ENCODE peak calls at places on chromosomes 6 and 20, in nine cellular contexts. One of them, this sample, is unnamed.

GRCh38 chr6:11044712-11045167 is 635 bp upstream of the ELOVL2 start:
- DNase-seq in nephron progenitor cell: no peak
- DNase-seq in caudate nucleus: no peak
- DNase-seq in AG09319: no peak
- DNase-seq in NCI-H1417: no peak
- DNase-seq in M059J: no peak
- DNase-seq in NCI-H2081: no peak
- DNase-seq in coronary artery: no peak
- DNase-seq in NCI-H1105 treated with DMSO at 0.1 percent for 48 hours: no peak
- DNase-seq in this sample: no peak

GRCh38 chr20:59515013-59515905 is 89.1 kb upstream of the PHACTR3 start:
- DNase-seq in nephron progenitor cell: peak; percentile 89
- DNase-seq in caudate nucleus: peak; percentile 92
- DNase-seq in AG09319: no peak
- DNase-seq in NCI-H1417: peak; percentile 60
- DNase-seq in M059J: peak; percentile 71
- DNase-seq in NCI-H2081: peak; percentile 16
- DNase-seq in coronary artery: no peak
- DNase-seq in NCI-H1105 treated with DMSO at 0.1 percent for 48 hours: peak; percentile 80
- DNase-seq in this sample: no peak

GRCh38 chr6:85124472-85125428 is 325.1 kb upstream of the NT5E start:
- DNase-seq in nephron progenitor cell: no peak
- DNase-seq in caudate nucleus: no peak
- DNase-seq in AG09319: no peak
- DNase-seq in NCI-H1417: no peak
- DNase-seq in M059J: no peak
- DNase-seq in NCI-H2081: no peak
- DNase-seq in coronary artery: no peak
- DNase-seq in NCI-H1105 treated with DMSO at 0.1 percent for 48 hours: no peak
- DNase-seq in this sample: no peak

GRCh38 chr6:108408453-108408852 is 113.6 kb downstream of the AFG1L start:
- DNase-seq in nephron progenitor cell: no peak
- DNase-seq in caudate nucleus: no peak
- DNase-seq in AG09319: peak; percentile 19
- DNase-seq in NCI-H1417: no peak
- DNase-seq in M059J: no peak
- DNase-seq in NCI-H2081: no peak
- DNase-seq in coronary artery: no peak
- DNase-seq in NCI-H1105 treated with DMSO at 0.1 percent for 48 hours: no peak
- DNase-seq in this sample: no peak

GRCh38 chr6:11710968-11711643 is 67.5 kb downstream of the ADTRP start:
- DNase-seq in nephron progenitor cell: no peak
- DNase-seq in caudate nucleus: no peak
- DNase-seq in AG09319: no peak
- DNase-seq in NCI-H1417: peak; percentile 57
- DNase-seq in M059J: no peak
- DNase-seq in NCI-H2081: peak; percentile 43
- DNase-seq in coronary artery: no peak
- DNase-seq in NCI-H1105 treated with DMSO at 0.1 percent for 48 hours: no peak
- DNase-seq in this sample: peak; percentile 10

GRCh38 chr6:13292774-13293173 is 35.6 kb downstream of the TBC1D7 start:
- DNase-seq in nephron progenitor cell: no peak
- DNase-seq in caudate nucleus: no peak
- DNase-seq in AG09319: no peak
- DNase-seq in NCI-H1417: no peak
- DNase-seq in M059J: no peak
- DNase-seq in NCI-H2081: no peak
- DNase-seq in coronary artery: no peak
- DNase-seq in NCI-H1105 treated with DMSO at 0.1 percent for 48 hours: no peak
- DNase-seq in this sample: no peak

GRCh38 chr6:125742433-125743120 is 6.9 kb upstream of the HEY2 start:
- DNase-seq in nephron progenitor cell: no peak
- DNase-seq in caudate nucleus: no peak
- DNase-seq in AG09319: no peak
- DNase-seq in NCI-H1417: no peak
- DNase-seq in M059J: no peak
- DNase-seq in NCI-H2081: no peak
- DNase-seq in coronary artery: no peak
- DNase-seq in NCI-H1105 treated with DMSO at 0.1 percent for 48 hours: no peak
- DNase-seq in this sample: no peak

GRCh38 chr6:22333802-22334201 is 37.0 kb upstream of the PRL start:
- DNase-seq in nephron progenitor cell: no peak
- DNase-seq in caudate nucleus: no peak
- DNase-seq in AG09319: no peak
- DNase-seq in NCI-H1417: no peak
- DNase-seq in M059J: peak; percentile 67
- DNase-seq in NCI-H2081: no peak
- DNase-seq in coronary artery: no peak
- DNase-seq in NCI-H1105 treated with DMSO at 0.1 percent for 48 hours: no peak
- DNase-seq in this sample: no peak

GRCh38 chr6:112298021-112298745 is 43.8 kb upstream of the LAMA4 start:
- DNase-seq in nephron progenitor cell: no peak
- DNase-seq in caudate nucleus: peak; percentile 9
- DNase-seq in AG09319: peak; percentile 90
- DNase-seq in NCI-H1417: no peak
- DNase-seq in M059J: peak; percentile 98
- DNase-seq in NCI-H2081: no peak
- DNase-seq in coronary artery: no peak
- DNase-seq in NCI-H1105 treated with DMSO at 0.1 percent for 48 hours: no peak
- DNase-seq in this sample: no peak

GRCh38 chr6:5771759-5772158 is 235.0 kb downstream of the NRN1 start:
- DNase-seq in nephron progenitor cell: no peak
- DNase-seq in caudate nucleus: no peak
- DNase-seq in AG09319: no peak
- DNase-seq in NCI-H1417: no peak
- DNase-seq in M059J: no peak
- DNase-seq in NCI-H2081: no peak
- DNase-seq in coronary artery: no peak
- DNase-seq in NCI-H1105 treated with DMSO at 0.1 percent for 48 hours: no peak
- DNase-seq in this sample: no peak

GRCh38 chr6:55734256-55734655 is 141.1 kb downstream of the BMP5 start:
- DNase-seq in nephron progenitor cell: no peak
- DNase-seq in caudate nucleus: no peak
- DNase-seq in AG09319: no peak
- DNase-seq in NCI-H1417: no peak
- DNase-seq in M059J: peak; percentile 5
- DNase-seq in NCI-H2081: no peak
- DNase-seq in coronary artery: no peak
- DNase-seq in NCI-H1105 treated with DMSO at 0.1 percent for 48 hours: no peak
- DNase-seq in this sample: no peak

GRCh38 chr6:17656644-17657043 is 50.1 kb downstream of the NUP153 start:
- DNase-seq in nephron progenitor cell: no peak
- DNase-seq in caudate nucleus: no peak
- DNase-seq in AG09319: no peak
- DNase-seq in NCI-H1417: no peak
- DNase-seq in M059J: no peak
- DNase-seq in NCI-H2081: no peak
- DNase-seq in coronary artery: no peak
- DNase-seq in NCI-H1105 treated with DMSO at 0.1 percent for 48 hours: no peak
- DNase-seq in this sample: no peak

GRCh38 chr20:24953621-24954133 is 4.6 kb downstream of the CST7 start:
- DNase-seq in nephron progenitor cell: no peak
- DNase-seq in caudate nucleus: no peak
- DNase-seq in AG09319: no peak
- DNase-seq in NCI-H1417: no peak
- DNase-seq in M059J: no peak
- DNase-seq in NCI-H2081: no peak
- DNase-seq in coronary artery: peak; percentile 41
- DNase-seq in NCI-H1105 treated with DMSO at 0.1 percent for 48 hours: no peak
- DNase-seq in this sample: peak; percentile 82

GRCh38 chr20:57398231-57398821 is 7.1 kb downstream of the RBM38 start:
- DNase-seq in nephron progenitor cell: no peak
- DNase-seq in caudate nucleus: no peak
- DNase-seq in AG09319: no peak
- DNase-seq in NCI-H1417: peak; percentile 100
- DNase-seq in M059J: no peak
- DNase-seq in NCI-H2081: peak; percentile 65
- DNase-seq in coronary artery: no peak
- DNase-seq in NCI-H1105 treated with DMSO at 0.1 percent for 48 hours: peak; percentile 79
- DNase-seq in this sample: no peak

GRCh38 chr6:291148-291696 is 1.1 kb upstream of the DUSP22 start:
- DNase-seq in nephron progenitor cell: no peak
- DNase-seq in caudate nucleus: no peak
- DNase-seq in AG09319: no peak
- DNase-seq in NCI-H1417: no peak
- DNase-seq in M059J: peak; percentile 33
- DNase-seq in NCI-H2081: no peak
- DNase-seq in coronary artery: peak; percentile 65
- DNase-seq in NCI-H1105 treated with DMSO at 0.1 percent for 48 hours: no peak
- DNase-seq in this sample: peak; percentile 76

GRCh38 chr20:37901667-37902503 is 1.0 kb upstream of the VSTM2L start:
- DNase-seq in nephron progenitor cell: peak; percentile 72
- DNase-seq in caudate nucleus: no peak
- DNase-seq in AG09319: peak; percentile 31
- DNase-seq in NCI-H1417: no peak
- DNase-seq in M059J: peak; percentile 77
- DNase-seq in NCI-H2081: peak; percentile 47
- DNase-seq in coronary artery: no peak
- DNase-seq in NCI-H1105 treated with DMSO at 0.1 percent for 48 hours: peak; percentile 27
- DNase-seq in this sample: no peak

GRCh38 chr6:4872841-4873240 is 96.6 kb downstream of the CDYL start:
- DNase-seq in nephron progenitor cell: no peak
- DNase-seq in caudate nucleus: no peak
- DNase-seq in AG09319: no peak
- DNase-seq in NCI-H1417: no peak
- DNase-seq in M059J: no peak
- DNase-seq in NCI-H2081: no peak
- DNase-seq in coronary artery: no peak
- DNase-seq in NCI-H1105 treated with DMSO at 0.1 percent for 48 hours: no peak
- DNase-seq in this sample: no peak